ENCODE peak calls at places on chromosomes 11 and 22, in nine cellular contexts. R is body of pancreas; E is fibroblast of the aortic adventitia; Z is CD8-positive, alpha-beta T cell; O is testis; V is tibial artery; K is stomach; I is ovary; C is esophagus squamous epithelium. H is an unnamed sample.

GRCh38 chr11:92717240-92717639 is 252.2 kb upstream of the MTNR1B start:
- DNase-seq in O (no peak), C (no peak), V (no peak), Z (no peak), K (no peak), I (no peak), E (no peak), R (no peak), H (no peak)

GRCh38 chr11:73382747-73383146 is 6.5 kb downstream of the RELT start:
- DNase-seq in Z (no peak), O (no peak), V (no peak), E (no peak), C (no peak), I (no peak), R (no peak), K (no peak), H (no peak)

GRCh38 chr11:2516276-2517015 is 71.6 kb downstream of the KCNQ1 start:
- DNase-seq in I (peak; percentile 11), O (no peak), R (no peak), C (no peak), E (no peak), K (peak; percentile 18), Z (peak; percentile 6), V (no peak), H (no peak)

GRCh38 chr11:86099727-86100320 is 30.9 kb upstream of the PICALM start:
- DNase-seq in O (no peak), Z (no peak), E (peak; percentile 19), V (no peak), C (no peak), I (no peak), K (no peak), R (no peak), H (no peak)

GRCh38 chr11:74443071-74443864 is 24.1 kb downstream of the KCNE3 start:
- DNase-seq in C (no peak), R (peak; percentile 89), Z (no peak), O (no peak), I (no peak), V (no peak), K (peak; percentile 68), E (peak; percentile 10), H (no peak)

GRCh38 chr11:70826950-70827349 is 425.4 kb downstream of the SHANK2 start:
- DNase-seq in Z (no peak), E (no peak), O (peak; percentile 36), I (no peak), C (no peak), V (no peak), K (no peak), R (no peak), H (no peak)

GRCh38 chr11:121352301-121352891 is 59.8 kb downstream of the SC5D start:
- DNase-seq in Z (no peak), K (no peak), E (no peak), R (no peak), O (no peak), C (no peak), V (no peak), I (no peak), H (no peak)

GRCh38 chr22:49668402-49668801 is 159.3 kb downstream of the BRD1 start:
- DNase-seq in Z (no peak), K (no peak), R (no peak), I (no peak), C (no peak), O (no peak), V (no peak), E (no peak), H (no peak)

GRCh38 chr11:103798029-103798428 is 238.4 kb upstream of the DDI1 start:
- DNase-seq in I (no peak), O (no peak), K (no peak), Z (no peak), R (peak; percentile 16), C (no peak), E (peak; percentile 90), V (no peak), H (no peak)

GRCh38 chr11:468493-468892 is 18.4 kb downstream of the PTDSS2 start:
- DNase-seq in I (no peak), O (peak; percentile 49), Z (no peak), V (no peak), R (no peak), K (no peak), C (no peak), E (no peak), H (no peak)

GRCh38 chr11:133118563-133119303 is 413.6 kb downstream of the OPCML start:
- DNase-seq in I (no peak), O (no peak), R (no peak), K (no peak), C (no peak), E (no peak), V (no peak), Z (no peak), H (no peak)

GRCh38 chr11:13859986-13860385 is 102.5 kb upstream of the SPON1 start:
- DNase-seq in C (no peak), K (no peak), Z (peak; percentile 38), I (no peak), R (no peak), E (no peak), O (no peak), V (no peak), H (peak; percentile 17)

GRCh38 chr11:2212411-2213251 is 41.0 kb upstream of the TH start:
- DNase-seq in R (no peak), E (no peak), O (peak; percentile 46), Z (peak; percentile 6), I (peak; percentile 6), V (no peak), C (no peak), K (peak; percentile 55), H (no peak)

GRCh38 chr11:111777094-111778046 is 11.2 kb upstream of the PPP2R1B start:
- DNase-seq in O (peak; percentile 30), E (peak; percentile 91), Z (peak; percentile 14), R (peak; percentile 65), V (no peak), C (no peak), K (no peak), I (peak; percentile 49), H (peak; percentile 64)

GRCh38 chr11:13223112-13223511 is 54.5 kb upstream of the BMAL1 start:
- DNase-seq in I (no peak), C (no peak), K (no peak), R (no peak), Z (no peak), E (no peak), V (no peak), O (no peak), H (no peak)

GRCh38 chr22:19204640-19205039 is 26.1 kb upstream of the SLC25A1 start:
- DNase-seq in Z (no peak), E (no peak), V (no peak), I (no peak), O (no peak), C (no peak), R (no peak), K (no peak), H (no peak)

GRCh38 chr11:34134765-34135164 is 29.3 kb downstream of the NAT10 start:
- DNase-seq in I (no peak), O (no peak), R (no peak), Z (no peak), C (no peak), K (no peak), E (no peak), V (no peak), H (no peak)

GRCh38 chr11:73204711-73205121 is 13.4 kb upstream of the P2RY2 start:
- DNase-seq in R (peak; percentile 77), C (no peak), I (no peak), E (no peak), V (peak; percentile 64), O (peak; percentile 48), K (no peak), Z (no peak), H (no peak)

GRCh38 chr11:95024958-95025357 is at the start of gene KDM4E:
- DNase-seq in Z (no peak), E (no peak), I (no peak), V (no peak), K (no peak), O (no peak), R (no peak), C (no peak), H (no peak)

DNA sequence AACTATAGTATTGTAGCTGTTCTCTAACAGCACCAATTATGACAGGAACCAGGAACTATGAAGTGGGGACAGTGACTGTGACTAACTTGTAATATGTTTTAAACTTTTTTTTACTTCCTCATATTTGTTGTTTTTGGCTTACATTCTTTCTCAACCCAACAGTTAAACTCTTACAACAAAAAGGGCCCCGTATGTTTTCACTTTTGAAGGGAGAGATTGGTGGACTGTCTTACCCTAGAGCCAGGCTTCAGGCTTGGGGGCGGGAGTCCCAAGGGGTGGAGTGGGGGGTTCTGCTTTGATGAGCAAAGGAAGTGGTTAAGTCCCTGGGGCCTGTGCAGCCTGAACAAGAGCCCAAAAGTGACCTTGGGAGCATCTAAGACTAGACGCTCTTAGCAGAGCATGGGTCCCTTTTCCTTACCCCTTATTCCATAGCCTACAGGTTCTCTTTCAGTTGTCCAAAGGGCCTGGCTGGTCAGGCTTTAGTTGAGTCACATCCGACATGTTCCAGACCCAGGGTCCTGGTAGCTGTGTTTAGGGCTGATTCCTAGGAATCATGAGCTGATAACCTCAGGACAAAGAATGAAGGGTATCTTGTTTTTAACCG is 38.8 kb downstream of the STIM1 start:
- DNase-seq in E (peak; percentile 31), R (peak; percentile 28), K (no peak), C (peak; percentile 23), O (no peak), Z (peak; percentile 27), I (no peak), V (no peak), H (peak; percentile 57)
- H3K4me3 ChIP-seq in E (no peak overlapping the region), R (no peak overlapping the region), K (no peak overlapping the region), C (no peak overlapping the region), O (no peak overlapping the region), Z (no peak overlapping the region), I (no peak overlapping the region), V (no peak overlapping the region), H (no peak overlapping the region)

DNA sequence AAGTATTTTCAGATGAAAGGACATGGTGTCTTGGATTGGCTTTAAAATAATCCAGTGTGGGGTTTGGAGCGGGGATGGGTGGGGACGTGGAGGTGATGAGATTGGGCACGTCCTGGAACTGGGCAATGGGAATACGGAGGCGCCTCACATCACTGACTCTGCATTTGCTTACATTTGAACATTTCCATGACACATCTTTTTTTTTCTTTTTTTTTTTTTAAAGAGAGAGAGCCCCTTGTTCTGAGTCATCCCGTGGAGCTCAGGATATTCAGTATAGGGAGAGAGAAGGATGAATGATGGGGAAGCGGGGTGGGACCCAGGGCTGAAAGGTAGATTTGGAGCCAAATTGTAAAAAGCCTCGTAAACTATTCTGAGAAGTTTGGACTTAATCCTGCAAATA is 142.7 kb downstream of the FBXO7 start:
- DNase-seq in I (peak; percentile 36), R (no peak), E (peak; percentile 54), Z (no peak), K (no peak), O (no peak), C (no peak), V (no peak), H (no peak)
- H3K4me3 ChIP-seq in I (no peak overlapping the region), R (no peak overlapping the region), E (no peak overlapping the region), Z (no peak overlapping the region), K (no peak overlapping the region), O (no peak overlapping the region), C (no peak overlapping the region), V (no peak overlapping the region), H (no peak overlapping the region)

GRCh38 chr11:65183201-65183891 is 1.6 kb downstream of the CAPN1 start:
- DNase-seq in Z (no peak), K (no peak), V (no peak), I (peak; percentile 19), E (no peak), O (no peak), R (peak; percentile 84), C (no peak), H (no peak)
- H3K4me3 ChIP-seq in Z (no peak overlapping the region), K (peak overlapping the region; percentile 74), V (peak overlapping the region; percentile 91), I (no peak overlapping the region), E (peak overlapping the region; percentile 93), O (no peak overlapping the region), R (no peak overlapping the region), C (peak overlapping the region; percentile 83), H (no peak overlapping the region)

GRCh38 chr11:57424802-57425564 is 1.9 kb downstream of the SLC43A3 start:
- DNase-seq in O (peak; percentile 69), I (peak; percentile 78), V (peak; percentile 95), E (peak; percentile 89), C (no peak), Z (peak; percentile 87), R (peak; percentile 78), K (peak; percentile 56), H (peak; percentile 96)
- H3K4me3 ChIP-seq in O (no peak overlapping the region), I (no peak overlapping the region), V (peak overlapping the region; percentile 53), E (peak overlapping the region; percentile 26), C (peak overlapping the region; percentile 65), Z (peak overlapping the region; percentile 47), R (no peak overlapping the region), K (peak overlapping the region; percentile 45), H (peak overlapping the region; percentile 74)

H was measured in Jurkat, Clone E6-1.